ENCODE peak calls at places on chromosomes 7 and 10, in seven cellular contexts. One of them, this sample, is unnamed.
A peak's percentile ranks its signal among the peaks of the same experiment; 100 is the strongest.

GRCh38 chr7:107387573-107388219 is 82.2 kb upstream of the GPR22 start:
- DNase-seq in psoas muscle: no peak
- DNase-seq in lung: no peak
- DNase-seq in hepatocyte: peak; percentile 64
- DNase-seq in colonic mucosa: no peak
- DNase-seq in fibroblast of lung: peak; percentile 90
- DNase-seq in esophagus squamous epithelium: no peak
- DNase-seq in this sample: no peak

GRCh38 chr10:131049051-131049450 is 262.5 kb downstream of the TCERG1L start:
- DNase-seq in fibroblast of lung: no peak
- DNase-seq in psoas muscle: no peak
- DNase-seq in colonic mucosa: no peak
- DNase-seq in lung: no peak
- DNase-seq in esophagus squamous epithelium: no peak
- DNase-seq in hepatocyte: no peak
- DNase-seq in this sample: no peak

GRCh38 chr7:2530076-2530967 is 10.7 kb downstream of the LFNG start:
- DNase-seq in hepatocyte: no peak
- DNase-seq in colonic mucosa: peak; percentile 67
- DNase-seq in lung: no peak
- DNase-seq in esophagus squamous epithelium: no peak
- DNase-seq in psoas muscle: peak; percentile 46
- DNase-seq in fibroblast of lung: peak; percentile 40
- DNase-seq in this sample: no peak

GRCh38 chr7:71343039-71343438 is 211.1 kb downstream of the GALNT17 start:
- DNase-seq in fibroblast of lung: no peak
- DNase-seq in esophagus squamous epithelium: no peak
- DNase-seq in lung: no peak
- DNase-seq in hepatocyte: no peak
- DNase-seq in colonic mucosa: no peak
- DNase-seq in psoas muscle: no peak
- DNase-seq in this sample: no peak

GRCh38 chr10:28940158-28940888 is 263.0 kb downstream of the BAMBI start:
- DNase-seq in psoas muscle: no peak
- DNase-seq in esophagus squamous epithelium: no peak
- DNase-seq in colonic mucosa: no peak
- DNase-seq in fibroblast of lung: no peak
- DNase-seq in lung: no peak
- DNase-seq in hepatocyte: no peak
- DNase-seq in this sample: no peak

GRCh38 chr7:139355320-139355719 is 4.4 kb upstream of the LUC7L2 start:
- DNase-seq in fibroblast of lung: no peak
- DNase-seq in esophagus squamous epithelium: no peak
- DNase-seq in hepatocyte: no peak
- DNase-seq in colonic mucosa: no peak
- DNase-seq in psoas muscle: no peak
- DNase-seq in lung: no peak
- DNase-seq in this sample: no peak

GRCh38 chr10:102714621-102715455 is at the start of gene SFXN2:
- DNase-seq in fibroblast of lung: no peak
- DNase-seq in hepatocyte: peak; percentile 55
- DNase-seq in colonic mucosa: peak; percentile 53
- DNase-seq in psoas muscle: no peak
- DNase-seq in esophagus squamous epithelium: no peak
- DNase-seq in lung: peak; percentile 55
- DNase-seq in this sample: no peak

GRCh38 chr10:60382946-60383681 is 6.6 kb downstream of the ANK3 start:
- DNase-seq in esophagus squamous epithelium: no peak
- DNase-seq in colonic mucosa: no peak
- DNase-seq in hepatocyte: no peak
- DNase-seq in fibroblast of lung: peak; percentile 83
- DNase-seq in lung: no peak
- DNase-seq in psoas muscle: no peak
- DNase-seq in this sample: no peak

GRCh38 chr10:93437000-93437945 is 44.9 kb downstream of the MYOF start:
- DNase-seq in fibroblast of lung: peak; percentile 100
- DNase-seq in lung: peak; percentile 85
- DNase-seq in esophagus squamous epithelium: no peak
- DNase-seq in hepatocyte: peak; percentile 95
- DNase-seq in colonic mucosa: no peak
- DNase-seq in psoas muscle: peak; percentile 69
- DNase-seq in this sample: no peak

GRCh38 chr10:33801705-33802104 is 467.2 kb upstream of the NRP1 start:
- DNase-seq in colonic mucosa: no peak
- DNase-seq in fibroblast of lung: peak; percentile 57
- DNase-seq in lung: no peak
- DNase-seq in esophagus squamous epithelium: no peak
- DNase-seq in psoas muscle: no peak
- DNase-seq in hepatocyte: peak; percentile 45
- DNase-seq in this sample: no peak

GRCh38 chr7:6615853-6616555 is 594 bp downstream of the ZNF853 start:
- DNase-seq in lung: no peak
- DNase-seq in fibroblast of lung: peak; percentile 13
- DNase-seq in psoas muscle: no peak
- DNase-seq in colonic mucosa: no peak
- DNase-seq in esophagus squamous epithelium: no peak
- DNase-seq in hepatocyte: peak; percentile 41
- DNase-seq in this sample: no peak

GRCh38 chr7:145184956-145185355 is 349.1 kb upstream of the TPK1 start:
- DNase-seq in esophagus squamous epithelium: no peak
- DNase-seq in fibroblast of lung: no peak
- DNase-seq in hepatocyte: no peak
- DNase-seq in psoas muscle: no peak
- DNase-seq in lung: no peak
- DNase-seq in colonic mucosa: no peak
- DNase-seq in this sample: no peak

GRCh38 chr7:134359787-134360432 is 43.2 kb upstream of the SLC35B4 start:
- DNase-seq in colonic mucosa: no peak
- DNase-seq in psoas muscle: no peak
- DNase-seq in hepatocyte: no peak
- DNase-seq in fibroblast of lung: no peak
- DNase-seq in esophagus squamous epithelium: no peak
- DNase-seq in lung: no peak
- DNase-seq in this sample: no peak

GRCh38 chr7:120703585-120704240 is 154.2 kb downstream of the TSPAN12 start:
- DNase-seq in esophagus squamous epithelium: no peak
- DNase-seq in hepatocyte: no peak
- DNase-seq in lung: no peak
- DNase-seq in fibroblast of lung: no peak
- DNase-seq in psoas muscle: no peak
- DNase-seq in colonic mucosa: no peak
- DNase-seq in this sample: no peak

GRCh38 chr10:80163741-80164341 is 31.3 kb downstream of the PLAC9 start:
- DNase-seq in lung: no peak
- DNase-seq in psoas muscle: peak; percentile 62
- DNase-seq in colonic mucosa: peak; percentile 70
- DNase-seq in esophagus squamous epithelium: no peak
- DNase-seq in hepatocyte: no peak
- DNase-seq in fibroblast of lung: peak; percentile 83
- DNase-seq in this sample: no peak

GRCh38 chr7:122304604-122304975 is at the start of gene FEZF1:
- DNase-seq in colonic mucosa: no peak
- DNase-seq in lung: no peak
- DNase-seq in fibroblast of lung: no peak
- DNase-seq in esophagus squamous epithelium: no peak
- DNase-seq in hepatocyte: peak; percentile 15
- DNase-seq in psoas muscle: no peak
- DNase-seq in this sample: no peak
- H3K4me1 ChIP-seq in colonic mucosa: peaks cover 7% of the 10 kb centered on the region
- H3K4me1 ChIP-seq in lung: peaks cover 30% of the 10 kb centered on the region
- H3K4me1 ChIP-seq in fibroblast of lung: no peaks in the 10 kb centered on the region
- H3K4me1 ChIP-seq in esophagus squamous epithelium: peaks cover 55% of the 10 kb centered on the region
- H3K4me1 ChIP-seq in hepatocyte: peaks cover 25% of the 10 kb centered on the region
- H3K4me1 ChIP-seq in psoas muscle: peaks cover 19% of the 10 kb centered on the region
- H3K4me1 ChIP-seq in this sample: peaks cover 42% of the 10 kb centered on the region

GRCh38 chr7:55307123-55307916 is 57.8 kb upstream of the LANCL2 start:
- DNase-seq in esophagus squamous epithelium: no peak
- DNase-seq in lung: no peak
- DNase-seq in hepatocyte: peak; percentile 16
- DNase-seq in colonic mucosa: no peak
- DNase-seq in psoas muscle: no peak
- DNase-seq in fibroblast of lung: peak; percentile 37
- DNase-seq in this sample: no peak
- TF ChIP-seq CTCF in esophagus squamous epithelium: no peak
- TF ChIP-seq CTCF in lung: no peak
- TF ChIP-seq CTCF in hepatocyte: no peak
- TF ChIP-seq CTCF in colonic mucosa: no peak
- TF ChIP-seq CTCF in psoas muscle: no peak
- TF ChIP-seq CTCF in fibroblast of lung: no peak
- TF ChIP-seq CTCF in this sample: no peak

DNA sequence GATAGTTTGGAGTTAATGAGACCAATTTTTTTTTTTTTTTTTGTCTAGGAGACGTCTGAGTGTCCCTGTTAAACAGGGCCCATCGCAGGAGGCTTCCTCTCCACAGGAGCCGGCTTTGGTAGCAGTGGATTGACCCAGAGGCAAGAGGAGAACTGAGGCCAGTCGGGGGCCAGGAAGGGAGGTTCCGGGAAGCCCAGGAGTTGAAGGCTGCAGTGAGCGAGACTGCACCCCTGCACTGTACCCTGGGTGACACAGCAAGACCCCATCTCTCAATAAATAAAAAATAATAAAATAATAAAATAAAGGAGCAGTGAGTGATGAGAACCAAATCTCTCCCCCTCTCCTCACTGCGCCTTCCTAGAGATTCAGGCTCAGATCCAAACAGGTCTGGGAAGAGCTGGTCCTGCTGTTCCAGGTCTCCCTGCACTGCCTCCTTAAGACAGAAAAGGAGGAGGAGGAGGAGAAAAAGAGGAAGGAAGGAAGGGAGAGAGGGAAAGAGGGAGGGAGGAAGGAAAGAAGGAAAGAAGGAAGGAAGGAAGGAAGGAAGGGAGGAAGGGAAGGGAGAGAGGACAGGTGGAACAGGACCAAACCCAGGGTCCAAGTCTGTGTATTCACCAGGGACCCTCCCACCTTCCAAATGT is 3.5 kb downstream of the MNX1 start:
- DNase-seq in esophagus squamous epithelium: no peak
- DNase-seq in hepatocyte: no peak
- DNase-seq in fibroblast of lung: no peak
- DNase-seq in lung: no peak
- DNase-seq in psoas muscle: no peak
- DNase-seq in colonic mucosa: no peak
- DNase-seq in this sample: no peak
- H3K27me3 ChIP-seq in esophagus squamous epithelium: peaks cover 45% of the 10 kb centered on the region
- H3K27me3 ChIP-seq in hepatocyte: peaks cover 88% of the 10 kb centered on the region
- H3K27me3 ChIP-seq in fibroblast of lung: peaks cover 78% of the 10 kb centered on the region
- H3K27me3 ChIP-seq in lung: peaks cover 38% of the 10 kb centered on the region
- H3K27me3 ChIP-seq in psoas muscle: peaks cover 96% of the 10 kb centered on the region
- H3K27me3 ChIP-seq in colonic mucosa: peaks cover 36% of the 10 kb centered on the region
- H3K27me3 ChIP-seq in this sample: peaks cover 46% of the 10 kb centered on the region

GRCh38 chr10:52197098-52197497 is 117.0 kb upstream of the DKK1 start:
- DNase-seq in hepatocyte: no peak
- DNase-seq in colonic mucosa: no peak
- DNase-seq in lung: no peak
- DNase-seq in fibroblast of lung: no peak
- DNase-seq in esophagus squamous epithelium: no peak
- DNase-seq in psoas muscle: no peak
- DNase-seq in this sample: no peak
- H3K4me1 ChIP-seq in hepatocyte: no peaks in the 10 kb centered on the region
- H3K4me1 ChIP-seq in colonic mucosa: no peaks in the 10 kb centered on the region
- H3K4me1 ChIP-seq in lung: no peaks in the 10 kb centered on the region
- H3K4me1 ChIP-seq in fibroblast of lung: no peaks in the 10 kb centered on the region
- H3K4me1 ChIP-seq in esophagus squamous epithelium: no peaks in the 10 kb centered on the region
- H3K4me1 ChIP-seq in psoas muscle: peaks cover 8% of the 10 kb centered on the region
- H3K4me1 ChIP-seq in this sample: no peaks in the 10 kb centered on the region

GRCh38 chr7:158056761-158057160 is 530.9 kb downstream of the PTPRN2 start:
- DNase-seq in esophagus squamous epithelium: no peak
- DNase-seq in lung: no peak
- DNase-seq in colonic mucosa: no peak
- DNase-seq in fibroblast of lung: no peak
- DNase-seq in hepatocyte: no peak
- DNase-seq in psoas muscle: no peak
- DNase-seq in this sample: peak; percentile 13
- TF ChIP-seq CTCF in esophagus squamous epithelium: no peak
- TF ChIP-seq CTCF in lung: no peak
- TF ChIP-seq CTCF in colonic mucosa: no peak
- TF ChIP-seq CTCF in fibroblast of lung: no peak
- TF ChIP-seq CTCF in hepatocyte: no peak
- TF ChIP-seq CTCF in psoas muscle: no peak
- TF ChIP-seq CTCF in this sample: no peak

GRCh38 chr10:125599194-125599593 is 83.8 kb downstream of the TEX36 start:
- DNase-seq in lung: no peak
- DNase-seq in fibroblast of lung: no peak
- DNase-seq in esophagus squamous epithelium: no peak
- DNase-seq in colonic mucosa: no peak
- DNase-seq in hepatocyte: no peak
- DNase-seq in psoas muscle: no peak
- DNase-seq in this sample: no peak
- H3K27me3 ChIP-seq in lung: no peaks in the 10 kb centered on the region
- H3K27me3 ChIP-seq in fibroblast of lung: no peaks in the 10 kb centered on the region
- H3K27me3 ChIP-seq in esophagus squamous epithelium: no peaks in the 10 kb centered on the region
- H3K27me3 ChIP-seq in colonic mucosa: no peaks in the 10 kb centered on the region
- H3K27me3 ChIP-seq in hepatocyte: no peaks in the 10 kb centered on the region
- H3K27me3 ChIP-seq in psoas muscle: no peaks in the 10 kb centered on the region
- H3K27me3 ChIP-seq in this sample: no peaks in the 10 kb centered on the region

DNA sequence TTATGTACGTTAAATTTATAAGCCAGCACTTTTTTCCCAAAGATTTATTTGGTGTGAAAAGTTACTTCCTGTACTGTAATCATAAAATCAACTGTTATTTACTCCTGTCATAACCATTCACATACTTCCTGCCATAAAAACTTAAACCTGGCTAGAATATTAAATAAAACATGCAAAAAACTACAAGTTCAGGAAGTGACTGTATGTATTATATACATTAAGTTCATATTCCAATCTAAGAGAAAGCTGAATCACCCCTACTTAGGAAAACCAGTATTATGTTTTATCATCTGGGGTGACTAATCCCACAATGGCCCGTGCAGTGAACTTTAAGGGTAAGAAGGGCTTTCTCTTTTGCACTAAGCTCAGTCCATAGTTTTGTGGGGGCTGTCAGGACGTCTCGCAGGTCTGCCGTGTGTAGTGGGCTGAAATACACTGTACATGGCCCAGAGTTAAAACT is 183.7 kb upstream of the KLF14 start:
- DNase-seq in esophagus squamous epithelium: no peak
- DNase-seq in hepatocyte: no peak
- DNase-seq in lung: no peak
- DNase-seq in colonic mucosa: no peak
- DNase-seq in psoas muscle: no peak
- DNase-seq in fibroblast of lung: peak; percentile 81
- DNase-seq in this sample: no peak
- H3K4me1 ChIP-seq in esophagus squamous epithelium: peaks cover 99% of the 10 kb centered on the region
- H3K4me1 ChIP-seq in hepatocyte: peaks cover 48% of the 10 kb centered on the region
- H3K4me1 ChIP-seq in lung: peaks cover 19% of the 10 kb centered on the region
- H3K4me1 ChIP-seq in colonic mucosa: peaks cover 12% of the 10 kb centered on the region
- H3K4me1 ChIP-seq in psoas muscle: peaks cover 91% of the 10 kb centered on the region
- H3K4me1 ChIP-seq in fibroblast of lung: peaks cover 68% of the 10 kb centered on the region
- H3K4me1 ChIP-seq in this sample: no peaks in the 10 kb centered on the region

GRCh38 chr7:128879939-128880746 is 17.5 kb downstream of the ATP6V1F start:
- DNase-seq in colonic mucosa: peak; percentile 67
- DNase-seq in psoas muscle: peak; percentile 64
- DNase-seq in fibroblast of lung: peak; percentile 48
- DNase-seq in esophagus squamous epithelium: no peak
- DNase-seq in hepatocyte: peak; percentile 82
- DNase-seq in lung: peak; percentile 49
- DNase-seq in this sample: peak; percentile 73
- TF ChIP-seq CTCF in colonic mucosa: peak; percentile 79
- TF ChIP-seq CTCF in psoas muscle: peak; percentile 86
- TF ChIP-seq CTCF in fibroblast of lung: peak; percentile 73
- TF ChIP-seq CTCF in esophagus squamous epithelium: peak; percentile 88
- TF ChIP-seq CTCF in hepatocyte: peak; percentile 71
- TF ChIP-seq CTCF in lung: peak; percentile 58
- TF ChIP-seq CTCF in this sample: peak; percentile 82